ENCODE peak calls at places on chromosomes 2 and 18, in nine cellular contexts. One of them, this sample, is unnamed.

GRCh38 chr2:112665113-112665780 is 19.5 kb downstream of the SLC20A1 start:
- DNase-seq in cardiac fibroblast: no peak
- DNase-seq in naive thymus-derived CD4-positive, alpha-beta T cell: no peak
- DNase-seq in choroid plexus epithelial cell: no peak
- DNase-seq in kidney epithelial cell: no peak
- DNase-seq in HepG2: no peak
- DNase-seq in bronchial epithelial cell: no peak
- DNase-seq in OCI-LY7: no peak
- DNase-seq in neural progenitor cell: no peak
- DNase-seq in this sample: no peak

GRCh38 chr2:179417436-179417949 is 152.9 kb upstream of the SESTD1 start:
- DNase-seq in neural progenitor cell: no peak
- DNase-seq in OCI-LY7: no peak
- DNase-seq in kidney epithelial cell: no peak
- DNase-seq in choroid plexus epithelial cell: no peak
- DNase-seq in cardiac fibroblast: no peak
- DNase-seq in HepG2: no peak
- DNase-seq in naive thymus-derived CD4-positive, alpha-beta T cell: no peak
- DNase-seq in bronchial epithelial cell: no peak
- DNase-seq in this sample: no peak

GRCh38 chr2:174465327-174465726 is 21.5 kb downstream of the GPR155 start:
- DNase-seq in kidney epithelial cell: no peak
- DNase-seq in bronchial epithelial cell: no peak
- DNase-seq in naive thymus-derived CD4-positive, alpha-beta T cell: no peak
- DNase-seq in HepG2: peak
- DNase-seq in cardiac fibroblast: peak
- DNase-seq in choroid plexus epithelial cell: peak
- DNase-seq in OCI-LY7: no peak
- DNase-seq in neural progenitor cell: peak
- DNase-seq in this sample: no peak

GRCh38 chr18:32333781-32334180 is 136.9 kb downstream of the GAREM1 start:
- DNase-seq in neural progenitor cell: peak
- DNase-seq in OCI-LY7: no peak
- DNase-seq in cardiac fibroblast: peak
- DNase-seq in bronchial epithelial cell: peak
- DNase-seq in naive thymus-derived CD4-positive, alpha-beta T cell: no peak
- DNase-seq in kidney epithelial cell: no peak
- DNase-seq in HepG2: no peak
- DNase-seq in choroid plexus epithelial cell: peak
- DNase-seq in this sample: no peak

GRCh38 chr2:120108749-120109148 is 95.9 kb downstream of the EPB41L5 start:
- DNase-seq in neural progenitor cell: no peak
- DNase-seq in HepG2: no peak
- DNase-seq in bronchial epithelial cell: peak
- DNase-seq in OCI-LY7: no peak
- DNase-seq in kidney epithelial cell: no peak
- DNase-seq in choroid plexus epithelial cell: peak
- DNase-seq in cardiac fibroblast: peak
- DNase-seq in naive thymus-derived CD4-positive, alpha-beta T cell: no peak
- DNase-seq in this sample: no peak

GRCh38 chr2:106885326-106885725 is 641 bp downstream of the ST6GAL2 start:
- DNase-seq in kidney epithelial cell: no peak
- DNase-seq in naive thymus-derived CD4-positive, alpha-beta T cell: no peak
- DNase-seq in bronchial epithelial cell: no peak
- DNase-seq in OCI-LY7: no peak
- DNase-seq in choroid plexus epithelial cell: peak
- DNase-seq in cardiac fibroblast: no peak
- DNase-seq in neural progenitor cell: peak
- DNase-seq in HepG2: no peak
- DNase-seq in this sample: no peak

GRCh38 chr18:46378864-46379207 is 274.7 kb downstream of the HAUS1 start:
- DNase-seq in naive thymus-derived CD4-positive, alpha-beta T cell: no peak
- DNase-seq in kidney epithelial cell: no peak
- DNase-seq in choroid plexus epithelial cell: no peak
- DNase-seq in cardiac fibroblast: no peak
- DNase-seq in neural progenitor cell: no peak
- DNase-seq in OCI-LY7: no peak
- DNase-seq in HepG2: no peak
- DNase-seq in bronchial epithelial cell: no peak
- DNase-seq in this sample: no peak

GRCh38 chr2:75516378-75517122 is 44.2 kb downstream of the EVA1A start:
- DNase-seq in neural progenitor cell: no peak
- DNase-seq in choroid plexus epithelial cell: no peak
- DNase-seq in bronchial epithelial cell: peak
- DNase-seq in kidney epithelial cell: no peak
- DNase-seq in naive thymus-derived CD4-positive, alpha-beta T cell: no peak
- DNase-seq in OCI-LY7: no peak
- DNase-seq in cardiac fibroblast: no peak
- DNase-seq in HepG2: peak
- DNase-seq in this sample: no peak

GRCh38 chr2:10935953-10936942 is 24.5 kb downstream of the KCNF1 start:
- DNase-seq in choroid plexus epithelial cell: peak
- DNase-seq in naive thymus-derived CD4-positive, alpha-beta T cell: no peak
- DNase-seq in kidney epithelial cell: peak
- DNase-seq in neural progenitor cell: no peak
- DNase-seq in HepG2: peak
- DNase-seq in cardiac fibroblast: peak
- DNase-seq in bronchial epithelial cell: peak
- DNase-seq in OCI-LY7: no peak
- DNase-seq in this sample: no peak

GRCh38 chr18:31490387-31490786 is 7.6 kb upstream of the DSG2 start:
- DNase-seq in naive thymus-derived CD4-positive, alpha-beta T cell: no peak
- DNase-seq in bronchial epithelial cell: peak
- DNase-seq in kidney epithelial cell: peak
- DNase-seq in OCI-LY7: no peak
- DNase-seq in HepG2: no peak
- DNase-seq in choroid plexus epithelial cell: no peak
- DNase-seq in cardiac fibroblast: no peak
- DNase-seq in neural progenitor cell: no peak
- DNase-seq in this sample: no peak

GRCh38 chr2:8567469-8568108 is 114.3 kb upstream of the ID2 start:
- DNase-seq in naive thymus-derived CD4-positive, alpha-beta T cell: no peak
- DNase-seq in HepG2: no peak
- DNase-seq in kidney epithelial cell: no peak
- DNase-seq in cardiac fibroblast: no peak
- DNase-seq in neural progenitor cell: no peak
- DNase-seq in choroid plexus epithelial cell: no peak
- DNase-seq in OCI-LY7: no peak
- DNase-seq in bronchial epithelial cell: no peak
- DNase-seq in this sample: no peak

GRCh38 chr2:72895759-72896281 is 8.6 kb downstream of the SPR start:
- DNase-seq in kidney epithelial cell: no peak
- DNase-seq in choroid plexus epithelial cell: peak
- DNase-seq in HepG2: no peak
- DNase-seq in neural progenitor cell: peak
- DNase-seq in OCI-LY7: no peak
- DNase-seq in naive thymus-derived CD4-positive, alpha-beta T cell: no peak
- DNase-seq in cardiac fibroblast: peak
- DNase-seq in bronchial epithelial cell: peak
- DNase-seq in this sample: no peak

GRCh38 chr2:68812256-68812655 is 58.9 kb downstream of the BMP10 start:
- DNase-seq in naive thymus-derived CD4-positive, alpha-beta T cell: no peak
- DNase-seq in HepG2: peak
- DNase-seq in OCI-LY7: no peak
- DNase-seq in bronchial epithelial cell: no peak
- DNase-seq in choroid plexus epithelial cell: no peak
- DNase-seq in neural progenitor cell: no peak
- DNase-seq in kidney epithelial cell: no peak
- DNase-seq in cardiac fibroblast: no peak
- DNase-seq in this sample: no peak

GRCh38 chr2:238104521-238105311 is 4.6 kb downstream of the ESPNL start:
- DNase-seq in OCI-LY7: no peak
- DNase-seq in naive thymus-derived CD4-positive, alpha-beta T cell: peak
- DNase-seq in neural progenitor cell: no peak
- DNase-seq in kidney epithelial cell: no peak
- DNase-seq in choroid plexus epithelial cell: no peak
- DNase-seq in HepG2: no peak
- DNase-seq in cardiac fibroblast: no peak
- DNase-seq in bronchial epithelial cell: no peak
- DNase-seq in this sample: no peak

GRCh38 chr2:27009716-27010115 is 23.0 kb upstream of the TMEM214 start:
- DNase-seq in HepG2: no peak
- DNase-seq in cardiac fibroblast: no peak
- DNase-seq in neural progenitor cell: no peak
- DNase-seq in kidney epithelial cell: no peak
- DNase-seq in OCI-LY7: no peak
- DNase-seq in choroid plexus epithelial cell: no peak
- DNase-seq in bronchial epithelial cell: no peak
- DNase-seq in naive thymus-derived CD4-positive, alpha-beta T cell: no peak
- DNase-seq in this sample: no peak

GRCh38 chr2:241159116-241159515 is 8.8 kb downstream of the PPP1R7 start:
- DNase-seq in choroid plexus epithelial cell: no peak
- DNase-seq in HepG2: no peak
- DNase-seq in bronchial epithelial cell: no peak
- DNase-seq in OCI-LY7: no peak
- DNase-seq in neural progenitor cell: no peak
- DNase-seq in naive thymus-derived CD4-positive, alpha-beta T cell: no peak
- DNase-seq in cardiac fibroblast: no peak
- DNase-seq in kidney epithelial cell: no peak
- DNase-seq in this sample: no peak

GRCh38 chr2:129462967-129463366 is 516.5 kb upstream of the RAB6C start:
- DNase-seq in kidney epithelial cell: no peak
- DNase-seq in neural progenitor cell: no peak
- DNase-seq in choroid plexus epithelial cell: no peak
- DNase-seq in OCI-LY7: no peak
- DNase-seq in bronchial epithelial cell: no peak
- DNase-seq in cardiac fibroblast: no peak
- DNase-seq in HepG2: no peak
- DNase-seq in naive thymus-derived CD4-positive, alpha-beta T cell: no peak
- DNase-seq in this sample: no peak

GRCh38 chr18:36354989-36355388 is 57.5 kb downstream of the FHOD3 start:
- DNase-seq in naive thymus-derived CD4-positive, alpha-beta T cell: no peak
- DNase-seq in kidney epithelial cell: no peak
- DNase-seq in bronchial epithelial cell: peak
- DNase-seq in OCI-LY7: no peak
- DNase-seq in neural progenitor cell: no peak
- DNase-seq in choroid plexus epithelial cell: no peak
- DNase-seq in HepG2: no peak
- DNase-seq in cardiac fibroblast: peak
- DNase-seq in this sample: no peak

DNA sequence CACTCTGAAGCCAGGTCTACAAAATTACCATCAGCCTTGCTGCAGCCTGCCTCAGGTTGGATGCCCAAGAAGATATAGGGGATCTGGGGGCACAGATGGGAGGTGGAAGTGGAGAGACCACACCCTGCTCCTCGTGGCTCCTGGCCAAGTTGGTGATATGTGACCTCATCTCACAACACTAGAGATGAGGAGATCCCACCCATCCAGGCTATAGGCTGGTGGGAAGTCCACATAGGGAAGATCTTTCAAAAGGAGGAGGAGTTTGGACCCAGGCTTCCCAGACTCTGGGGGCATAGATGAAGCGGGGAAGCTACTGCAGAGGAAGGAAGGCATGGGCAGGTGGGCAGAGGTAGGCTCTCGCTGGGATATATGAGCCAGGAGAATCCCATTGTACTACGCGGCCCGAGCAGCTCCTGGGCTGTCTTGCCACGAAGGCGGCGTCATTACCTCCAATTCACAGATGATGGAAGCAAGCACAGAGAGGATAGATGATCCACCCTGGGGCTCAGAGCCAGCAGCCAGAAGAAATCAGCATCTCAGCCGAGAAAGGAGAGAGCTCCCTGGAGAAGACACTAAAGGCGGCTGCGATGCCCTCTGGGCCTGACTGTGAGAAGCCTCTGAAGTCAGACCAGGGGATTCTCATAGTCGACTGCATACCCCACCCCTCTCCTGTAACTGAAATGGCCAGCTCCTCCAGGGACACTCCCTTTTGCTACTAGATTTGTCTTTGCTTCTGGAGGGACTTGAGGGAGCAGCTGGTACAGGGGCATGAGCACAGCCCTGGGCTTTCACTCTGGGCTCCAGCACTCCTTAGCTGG is 96.1 kb downstream of the RHOB start:
- DNase-seq in HepG2: no peak
- DNase-seq in cardiac fibroblast: peak
- DNase-seq in naive thymus-derived CD4-positive, alpha-beta T cell: no peak
- DNase-seq in kidney epithelial cell: no peak
- DNase-seq in neural progenitor cell: no peak
- DNase-seq in OCI-LY7: no peak
- DNase-seq in bronchial epithelial cell: no peak
- DNase-seq in choroid plexus epithelial cell: peak
- DNase-seq in this sample: no peak
- H3K4me3 ChIP-seq in HepG2: no peak
- H3K4me3 ChIP-seq in cardiac fibroblast: no peak
- H3K4me3 ChIP-seq in naive thymus-derived CD4-positive, alpha-beta T cell: no peak
- H3K4me3 ChIP-seq in kidney epithelial cell: no peak
- H3K4me3 ChIP-seq in neural progenitor cell: no peak
- H3K4me3 ChIP-seq in OCI-LY7: no peak
- H3K4me3 ChIP-seq in bronchial epithelial cell: no peak
- H3K4me3 ChIP-seq in choroid plexus epithelial cell: no peak
- H3K4me3 ChIP-seq in this sample: no peak

DNA sequence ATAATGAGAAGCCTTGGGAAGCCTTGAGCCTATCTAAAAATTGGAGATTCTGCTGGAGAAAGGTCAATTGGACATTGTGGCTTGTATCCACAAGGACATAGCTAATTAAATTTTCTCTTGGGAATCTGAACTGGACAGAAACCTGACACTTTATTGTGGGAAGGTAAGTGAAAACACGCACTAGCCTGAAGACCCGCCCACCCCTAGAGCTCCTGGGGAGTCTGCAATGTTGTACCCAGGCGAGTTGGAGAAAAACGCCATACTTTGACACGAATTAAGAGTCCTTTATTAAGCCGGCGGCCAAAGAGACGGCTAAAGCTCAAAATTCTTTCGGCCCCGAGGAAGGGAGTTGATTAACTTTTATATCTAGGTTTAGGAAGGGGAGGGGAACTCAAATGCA is 1.2 kb upstream of the ZNF892 start:
- DNase-seq in neural progenitor cell: peak
- DNase-seq in kidney epithelial cell: no peak
- DNase-seq in choroid plexus epithelial cell: no peak
- DNase-seq in HepG2: no peak
- DNase-seq in naive thymus-derived CD4-positive, alpha-beta T cell: no peak
- DNase-seq in OCI-LY7: no peak
- DNase-seq in bronchial epithelial cell: no peak
- DNase-seq in cardiac fibroblast: no peak
- DNase-seq in this sample: no peak
- H3K4me3 ChIP-seq in neural progenitor cell: peak
- H3K4me3 ChIP-seq in kidney epithelial cell: peak
- H3K4me3 ChIP-seq in choroid plexus epithelial cell: no peak
- H3K4me3 ChIP-seq in HepG2: no peak
- H3K4me3 ChIP-seq in naive thymus-derived CD4-positive, alpha-beta T cell: no peak
- H3K4me3 ChIP-seq in OCI-LY7: peak
- H3K4me3 ChIP-seq in bronchial epithelial cell: no peak
- H3K4me3 ChIP-seq in cardiac fibroblast: no peak
- H3K4me3 ChIP-seq in this sample: no peak

GRCh38 chr2:99623035-99623434 is 133.2 kb upstream of the REV1 start:
- DNase-seq in OCI-LY7: no peak
- DNase-seq in kidney epithelial cell: no peak
- DNase-seq in cardiac fibroblast: no peak
- DNase-seq in bronchial epithelial cell: no peak
- DNase-seq in neural progenitor cell: no peak
- DNase-seq in HepG2: no peak
- DNase-seq in naive thymus-derived CD4-positive, alpha-beta T cell: no peak
- DNase-seq in choroid plexus epithelial cell: no peak
- DNase-seq in this sample: no peak
- H3K4me3 ChIP-seq in OCI-LY7: no peak
- H3K4me3 ChIP-seq in kidney epithelial cell: no peak
- H3K4me3 ChIP-seq in cardiac fibroblast: no peak
- H3K4me3 ChIP-seq in bronchial epithelial cell: no peak
- H3K4me3 ChIP-seq in neural progenitor cell: no peak
- H3K4me3 ChIP-seq in HepG2: no peak
- H3K4me3 ChIP-seq in naive thymus-derived CD4-positive, alpha-beta T cell: no peak
- H3K4me3 ChIP-seq in choroid plexus epithelial cell: no peak
- H3K4me3 ChIP-seq in this sample: no peak

GRCh38 chr2:216011320-216011849 is 2.0 kb downstream of the MREG start:
- DNase-seq in kidney epithelial cell: no peak
- DNase-seq in naive thymus-derived CD4-positive, alpha-beta T cell: no peak
- DNase-seq in HepG2: no peak
- DNase-seq in bronchial epithelial cell: no peak
- DNase-seq in neural progenitor cell: no peak
- DNase-seq in OCI-LY7: no peak
- DNase-seq in cardiac fibroblast: no peak
- DNase-seq in choroid plexus epithelial cell: no peak
- DNase-seq in this sample: no peak
- H3K4me3 ChIP-seq in kidney epithelial cell: no peak
- H3K4me3 ChIP-seq in naive thymus-derived CD4-positive, alpha-beta T cell: no peak
- H3K4me3 ChIP-seq in HepG2: no peak
- H3K4me3 ChIP-seq in bronchial epithelial cell: no peak
- H3K4me3 ChIP-seq in neural progenitor cell: no peak
- H3K4me3 ChIP-seq in OCI-LY7: no peak
- H3K4me3 ChIP-seq in cardiac fibroblast: no peak
- H3K4me3 ChIP-seq in choroid plexus epithelial cell: no peak
- H3K4me3 ChIP-seq in this sample: no peak